ENCODE peak calls at places on chromosomes 13 and 19, in six cellular contexts. V, G, B, N, X and J are unnamed samples.

GRCh38 chr13:23806874-23807522 is 82.2 kb downstream of the MIPEP start:
- DNase-seq in X (no peak), N (peak), B (no peak), V (no peak), G (no peak), J (no peak)

GRCh38 chr13:39353988-39354387 is 249.0 kb downstream of the LHFPL6 start:
- DNase-seq in X (no peak), G (no peak), B (no peak), N (peak), V (no peak), J (no peak)

GRCh38 chr13:50016421-50016820 is 1.2 kb downstream of the KCNRG start:
- DNase-seq in X (no peak), G (no peak), N (peak), B (no peak), V (no peak), J (no peak)

GRCh38 chr13:111115051-111115840 is at the start of gene ARHGEF7:
- DNase-seq in N (no peak), V (peak), G (no peak), X (no peak), B (peak), J (no peak)

GRCh38 chr19:33472696-33473624 is 48.6 kb downstream of the PEPD start:
- DNase-seq in V (no peak), X (no peak), N (peak), G (peak), B (no peak), J (no peak)

GRCh38 chr19:29806098-29806866 is 5.5 kb upstream of the CCNE1 start:
- DNase-seq in X (no peak), B (peak), N (peak), G (peak), V (peak), J (no peak)

GRCh38 chr13:50355797-50356196 is 340.6 kb downstream of the KCNRG start:
- DNase-seq in G (no peak), B (no peak), N (no peak), V (no peak), X (no peak), J (no peak)

GRCh38 chr13:42969558-42970172 is 22.4 kb downstream of the EPSTI1 start:
- DNase-seq in V (peak), N (peak), X (peak), G (peak), B (peak), J (peak)

GRCh38 chr13:50991624-50992610 is 82.3 kb downstream of the RNASEH2B start:
- DNase-seq in X (no peak), B (no peak), G (no peak), V (no peak), N (no peak), J (no peak)

GRCh38 chr19:1311543-1312091 is 25.9 kb downstream of the EFNA2 start:
- DNase-seq in G (no peak), N (no peak), X (no peak), V (no peak), B (peak), J (no peak)

GRCh38 chr19:42081584-42082258 is 5.8 kb downstream of the ZNF574 start:
- DNase-seq in V (no peak), N (peak), X (no peak), B (no peak), G (no peak), J (no peak)

GRCh38 chr19:10660346-10660745 is 6.2 kb downstream of the ILF3 start:
- DNase-seq in X (no peak), N (no peak), V (no peak), B (no peak), G (no peak), J (no peak)

GRCh38 chr13:104057851-104058250 is 991.6 kb upstream of the SLC10A2 start:
- DNase-seq in V (no peak), B (no peak), N (peak), X (no peak), G (no peak), J (no peak)

GRCh38 chr13:98997738-98998641 is 20.1 kb upstream of the DOCK9 start:
- DNase-seq in V (no peak), G (no peak), X (no peak), N (no peak), B (no peak), J (no peak)

GRCh38 chr13:80363890-80364503 is 23.1 kb upstream of the SPRY2 start:
- DNase-seq in B (peak), V (no peak), X (no peak), N (peak), G (no peak), J (no peak)

GRCh38 chr13:99144306-99144705 is 56.3 kb upstream of the UBAC2 start:
- DNase-seq in X (no peak), B (no peak), G (no peak), V (no peak), N (no peak), J (no peak)

GRCh38 chr13:72437458-72437857 is 290.0 kb downstream of the MZT1 start:
- DNase-seq in V (no peak), X (no peak), G (no peak), B (no peak), N (peak), J (no peak)

GRCh38 chr13:30585748-30586262 is 31.9 kb upstream of the USPL1 start:
- DNase-seq in V (no peak), B (no peak), X (no peak), N (peak), G (no peak), J (no peak)

GRCh38 chr19:33219261-33219812 is 6.3 kb downstream of the SLC7A10 start:
- DNase-seq in V (no peak), G (no peak), X (no peak), N (no peak), B (peak), J (no peak)

GRCh38 chr19:44570984-44571684 is 41.7 kb upstream of the CEACAM20 start:
- DNase-seq in N (peak), G (no peak), B (peak), X (peak), V (peak), J (no peak)

GRCh38 chr19:11781295-11782057 is 14.7 kb downstream of the ZNF441 start:
- DNase-seq in N (peak), B (no peak), G (no peak), V (no peak), X (no peak), J (no peak)

GRCh38 chr13:97307544-97307881 is 85.4 kb downstream of the MBNL2 start:
- DNase-seq in G (no peak), X (no peak), V (no peak), B (no peak), N (no peak), J (no peak)

GRCh38 chr19:11265785-11266236 is 3.5 kb upstream of the DOCK6 start:
- DNase-seq in V (no peak), B (no peak), X (peak), N (peak), G (peak), J (peak)

GRCh38 chr13:70604448-70604847 is 496.2 kb upstream of the KLHL1 start:
- DNase-seq in X (no peak), V (no peak), B (no peak), N (no peak), G (no peak), J (no peak)

GRCh38 chr19:28319208-28319607 is 893.7 kb downstream of the UQCRFS1 start:
- DNase-seq in G (no peak), B (no peak), X (no peak), N (no peak), V (no peak), J (no peak)

GRCh38 chr13:33256148-33256547 is 29.4 kb downstream of the STARD13 start:
- DNase-seq in B (no peak), V (no peak), X (no peak), G (no peak), N (no peak), J (no peak)

GRCh38 chr13:32889986-32890565 is 126.1 kb upstream of the KL start:
- DNase-seq in V (no peak), G (no peak), X (no peak), N (no peak), B (no peak), J (no peak)

GRCh38 chr19:5480427-5480836 is 25.2 kb downstream of the ZNRF4 start:
- DNase-seq in G (no peak), N (peak), B (peak), X (peak), V (no peak), J (no peak)

GRCh38 chr19:41298327-41298964 is 11.5 kb upstream of the CCDC97 start:
- DNase-seq in N (peak), V (peak), G (peak), X (no peak), B (no peak), J (no peak)

GRCh38 chr19:32767951-32768679 is 48.5 kb downstream of the TDRD12 start:
- DNase-seq in V (no peak), G (no peak), B (no peak), N (no peak), X (no peak), J (no peak)

GRCh38 chr13:97140611-97141010 is 81.5 kb upstream of the MBNL2 start:
- DNase-seq in B (no peak), X (no peak), G (no peak), N (no peak), V (no peak), J (no peak)

GRCh38 chr13:23377603-23378002 is 55.9 kb downstream of the SACS start:
- DNase-seq in G (no peak), N (no peak), V (no peak), X (no peak), B (no peak), J (no peak)

GRCh38 chr19:55250262-55251036 is 8.4 kb downstream of the PPP6R1 start:
- DNase-seq in N (no peak), X (no peak), V (no peak), B (no peak), G (no peak), J (no peak)

GRCh38 chr13:102847272-102848234 is 1.7 kb downstream of the ERCC5 start:
- DNase-seq in B (peak), X (peak), N (peak), V (no peak), G (no peak), J (no peak)

GRCh38 chr13:70171151-70171550 is 62.9 kb upstream of the KLHL1 start:
- DNase-seq in V (no peak), G (no peak), B (no peak), X (no peak), N (no peak), J (no peak)

GRCh38 chr19:45492627-45493470 is 4.0 kb downstream of the RTN2 start:
- DNase-seq in G (no peak), B (peak), V (peak), N (peak), X (peak), J (no peak)

GRCh38 chr19:54523403-54523802 is 20.8 kb downstream of the LAIR2 start:
- DNase-seq in N (no peak), G (no peak), B (no peak), V (no peak), X (no peak), J (no peak)

GRCh38 chr19:41997121-41997850 is 3.3 kb upstream of the ATP1A3 start:
- DNase-seq in G (no peak), N (peak), B (peak), V (no peak), X (no peak), J (no peak)

GRCh38 chr13:54241719-54242118 is 1213.1 kb downstream of the OLFM4 start:
- DNase-seq in X (no peak), B (no peak), V (no peak), N (no peak), G (no peak), J (no peak)

GRCh38 chr13:21673592-21674270 is 2.9 kb downstream of the FGF9 start:
- DNase-seq in N (peak), B (peak), V (peak), G (peak), X (no peak), J (peak)

GRCh38 chr13:21676611-21677021 is 5.7 kb downstream of the FGF9 start:
- DNase-seq in B (peak), V (peak), N (no peak), G (peak), X (no peak), J (no peak)

GRCh38 chr13:21672811-21673591 is 2.1 kb downstream of the FGF9 start:
- DNase-seq in G (no peak), B (peak), N (no peak), X (no peak), V (no peak), J (no peak)

GRCh38 chr13:21675095-21676007 is 4.5 kb downstream of the FGF9 start:
- DNase-seq in V (peak), N (no peak), G (peak), B (peak), X (no peak), J (no peak)

GRCh38 chr13:21674271-21675009 is 3.6 kb downstream of the FGF9 start:
- DNase-seq in G (no peak), X (no peak), V (peak), N (no peak), B (peak), J (no peak)
- H3K27ac ChIP-seq in G (no peak), X (no peak), V (peak), N (no peak), B (no peak), J (no peak)

GRCh38 chr19:7921955-7922840 is 2.1 kb downstream of the SNAPC2 start:
- DNase-seq in X (no peak), B (no peak), N (no peak), V (no peak), G (peak), J (peak)
- H3K27ac ChIP-seq in X (peak), B (no peak), N (no peak), V (no peak), G (peak), J (no peak)

GRCh38 chr13:109869312-109870237 is 83.2 kb upstream of the IRS2 start:
- DNase-seq in G (peak), X (no peak), N (peak), V (peak), B (no peak), J (peak)
- H3K27ac ChIP-seq in G (peak), X (no peak), N (peak), V (peak), B (no peak), J (peak)

GRCh38 chr19:39336483-39336882 is 640 bp upstream of the GMFG start:
- DNase-seq in V (no peak), G (no peak), B (no peak), N (no peak), X (no peak), J (no peak)

GRCh38 chr19:39335168-39335567 is 675 bp downstream of the GMFG start:
- DNase-seq in B (no peak), X (no peak), G (no peak), N (no peak), V (no peak), J (no peak)

GRCh38 chr19:39332293-39332692 is 3.5 kb downstream of the GMFG start:
- DNase-seq in B (no peak), X (no peak), G (no peak), N (no peak), V (no peak), J (no peak)

GRCh38 chr19:39333507-39333906 is 2.3 kb downstream of the GMFG start:
- DNase-seq in N (no peak), B (no peak), V (no peak), X (no peak), G (no peak), J (no peak)

DNA sequence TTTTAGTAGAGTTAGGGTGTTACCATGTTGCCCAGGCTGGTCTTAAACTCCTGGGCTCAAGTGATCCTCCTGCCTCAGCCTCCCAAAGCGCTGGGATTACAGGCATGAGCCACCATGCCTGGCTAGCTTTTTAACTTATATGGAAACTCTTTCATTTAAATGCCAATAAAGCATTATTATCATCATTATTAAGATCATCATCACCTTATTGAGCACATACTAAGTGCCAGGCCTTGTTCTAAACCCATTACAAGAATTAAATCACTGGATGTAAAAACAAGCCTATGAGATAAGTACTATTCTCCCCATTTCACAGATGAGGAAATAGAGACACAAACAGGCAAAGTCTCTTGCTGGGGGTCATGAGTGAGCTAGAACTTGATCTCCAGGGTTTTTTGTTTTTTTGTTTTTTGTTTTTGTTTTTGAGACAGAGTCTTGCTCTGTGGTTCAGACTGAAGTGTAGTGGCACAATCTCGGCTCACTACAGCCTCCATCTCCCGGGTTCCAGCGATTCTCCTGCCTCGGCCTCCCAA is 1.3 kb downstream of the GMFG start:
- DNase-seq in G (no peak), V (no peak), N (no peak), X (no peak), B (no peak), J (no peak)
- H3K27ac ChIP-seq in G (peak), V (no peak), N (no peak), X (no peak), B (no peak), J (no peak)